ENCODE peak calls at places on chromosomes 13 and 19, in four cellular contexts. F is CD4-positive, CD25-positive, alpha-beta regulatory T cell; L is NB4; P is mesendoderm. W is an unnamed sample.

GRCh38 chr19:40751065-40751923 is at the start of gene SNRPA:
- DNase-seq in F (peak; percentile 99), L (peak; percentile 94), P (peak; percentile 100), W (peak; percentile 100)

GRCh38 chr13:97348569-97349100 is 85.3 kb upstream of the RAP2A start:
- DNase-seq in F (no peak), L (no peak), P (no peak), W (no peak)

GRCh38 chr13:99357149-99357596 is 50.0 kb upstream of the GPR183 start:
- DNase-seq in F (peak; percentile 66), L (no peak), P (no peak), W (no peak)

GRCh38 chr13:97429681-97430081 is 4.3 kb upstream of the RAP2A start:
- DNase-seq in F (no peak), L (peak; percentile 84), P (no peak), W (no peak)

GRCh38 chr13:40508767-40509342 is 157.6 kb downstream of the FOXO1 start:
- DNase-seq in F (no peak), L (no peak), P (no peak), W (no peak)

GRCh38 chr19:48249502-48250014 is 6.2 kb downstream of the CARD8 start:
- DNase-seq in F (peak; percentile 78), L (peak; percentile 100), P (no peak), W (no peak)

GRCh38 chr13:36447501-36447900 is 15.2 kb downstream of the CCNA1 start:
- DNase-seq in F (no peak), L (no peak), P (no peak), W (no peak)

GRCh38 chr13:33185853-33186252 is 99.7 kb downstream of the STARD13 start:
- DNase-seq in F (no peak), L (no peak), P (no peak), W (no peak)

GRCh38 chr13:59710995-59711701 is 452.6 kb downstream of the DIAPH3 start:
- DNase-seq in F (no peak), L (no peak), P (no peak), W (no peak)

GRCh38 chr19:12783226-12783848 is 7.9 kb upstream of the JUNB start:
- DNase-seq in F (no peak), L (peak; percentile 85), P (no peak), W (no peak)

GRCh38 chr13:98541211-98541610 is 35.7 kb downstream of the STK24 start:
- DNase-seq in F (no peak), L (no peak), P (no peak), W (no peak)

GRCh38 chr19:3508771-3509535 is 2.8 kb downstream of the FZR1 start:
- DNase-seq in F (no peak), L (peak; percentile 44), P (no peak), W (no peak)

GRCh38 chr19:45172611-45173208 is 5.3 kb downstream of the TRAPPC6A start:
- DNase-seq in F (no peak), L (no peak), P (no peak), W (no peak)

GRCh38 chr19:10748924-10749434 is 31.1 kb downstream of the DNM2 start:
- DNase-seq in F (no peak), L (peak; percentile 79), P (no peak), W (no peak)

GRCh38 chr13:98970293-98970692 is 7.6 kb downstream of the DOCK9 start:
- DNase-seq in F (no peak), L (no peak), P (no peak), W (no peak)

GRCh38 chr19:13959962-13960862 is 7.9 kb downstream of the DCAF15 start:
- DNase-seq in F (no peak), L (peak; percentile 31), P (peak; percentile 59), W (peak; percentile 30)

GRCh38 chr13:108346376-108346775 is 76.9 kb downstream of the TNFSF13B start:
- DNase-seq in F (peak; percentile 30), L (no peak), P (peak; percentile 52), W (no peak)

GRCh38 chr19:42199440-42200115 is 17.9 kb downstream of the DEDD2 start:
- DNase-seq in F (peak; percentile 62), L (peak; percentile 95), P (peak; percentile 42), W (no peak)

GRCh38 chr19:31113250-31113685 is 236.0 kb downstream of the TSHZ3 start:
- DNase-seq in F (no peak), L (no peak), P (no peak), W (no peak)

W was measured in neural progenitor cell.